ENCODE peak calls at places on chromosomes 4 and X, in nine cellular contexts. K, S, Q, O, H, J, V, Y and E are unnamed samples.

GRCh38 chr4:2744576-2745270 is 11.4 kb downstream of the TNIP2 start:
- DNase-seq in K (no peak), S (no peak), Q (no peak), O (no peak), H (no peak), J (no peak), V (no peak), Y (no peak), E (no peak)

GRCh38 chr4:124913237-124913636 is 200.7 kb upstream of the ANKRD50 start:
- DNase-seq in K (no peak), S (no peak), Q (no peak), O (no peak), H (no peak), J (no peak), V (no peak), Y (no peak), E (no peak)

GRCh38 chr4:153137168-153137567 is 67.1 kb upstream of the TRIM2 start:
- DNase-seq in K (peak; percentile 60), S (no peak), Q (peak; percentile 83), O (no peak), H (peak; percentile 20), J (peak; percentile 62), V (peak; percentile 46), Y (no peak), E (no peak)

GRCh38 chrX:19674041-19674769 is 158.9 kb upstream of the MAP3K15 start:
- DNase-seq in K (no peak), S (no peak), Q (no peak), O (no peak), H (no peak), J (no peak), V (no peak), Y (no peak), E (no peak)

GRCh38 chr4:46878641-46879040 is 30.4 kb downstream of the COX7B2 start:
- DNase-seq in K (no peak), S (no peak), Q (peak; percentile 16), O (no peak), H (no peak), J (no peak), V (no peak), Y (no peak), E (no peak)

GRCh38 chr4:99803702-99804101 is 12.9 kb upstream of the DAPP1 start:
- DNase-seq in K (no peak), S (no peak), Q (no peak), O (no peak), H (no peak), J (no peak), V (no peak), Y (no peak), E (no peak)

GRCh38 chrX:38941675-38942074 is 140.4 kb downstream of the MID1IP1 start:
- DNase-seq in K (no peak), S (no peak), Q (peak; percentile 6), O (no peak), H (no peak), J (no peak), V (no peak), Y (no peak), E (peak; percentile 30)

GRCh38 chrX:106168107-106168506 is at the start of gene PWWP3B:
- DNase-seq in K (no peak), S (no peak), Q (no peak), O (no peak), H (no peak), J (peak; percentile 61), V (no peak), Y (peak; percentile 85), E (no peak)

GRCh38 chr4:133498149-133498548 is 349.1 kb downstream of the PCDH10 start:
- DNase-seq in K (no peak), S (no peak), Q (no peak), O (no peak), H (no peak), J (no peak), V (no peak), Y (no peak), E (no peak)

GRCh38 chr4:7821245-7822165 is 118.2 kb downstream of the AFAP1 start:
- DNase-seq in K (no peak), S (no peak), Q (no peak), O (no peak), H (no peak), J (no peak), V (no peak), Y (no peak), E (no peak)

GRCh38 chr4:55031158-55031557 is 94.2 kb downstream of the KDR start:
- DNase-seq in K (peak; percentile 29), S (no peak), Q (no peak), O (no peak), H (no peak), J (no peak), V (no peak), Y (no peak), E (no peak)

GRCh38 chr4:37928896-37929537 is 31.2 kb upstream of the PTTG2 start:
- DNase-seq in K (no peak), S (no peak), Q (no peak), O (no peak), H (no peak), J (no peak), V (no peak), Y (no peak), E (no peak)

GRCh38 chr4:628821-629635 is 3.7 kb downstream of the PDE6B start:
- DNase-seq in K (no peak), S (no peak), Q (no peak), O (no peak), H (no peak), J (no peak), V (no peak), Y (no peak), E (no peak)

GRCh38 chrX:150348365-150348764 is 14.8 kb upstream of the MAMLD1 start:
- DNase-seq in K (no peak), S (no peak), Q (no peak), O (no peak), H (no peak), J (no peak), V (no peak), Y (no peak), E (no peak)

GRCh38 chrX:34058005-34058404 is 74.1 kb downstream of the FAM47A start:
- DNase-seq in K (no peak), S (no peak), Q (no peak), O (no peak), H (no peak), J (no peak), V (no peak), Y (no peak), E (no peak)

GRCh38 chr4:2964077-2964471 is 703 bp downstream of the GRK4 start:
- DNase-seq in K (no peak), S (no peak), Q (no peak), O (no peak), H (peak; percentile 28), J (no peak), V (no peak), Y (no peak), E (no peak)

GRCh38 chr4:149048451-149049143 is 606.4 kb upstream of the NR3C2 start:
- DNase-seq in K (no peak), S (no peak), Q (no peak), O (no peak), H (no peak), J (no peak), V (no peak), Y (no peak), E (no peak)

GRCh38 chrX:79556750-79557149 is 189.6 kb upstream of the ITM2A start:
- DNase-seq in K (no peak), S (no peak), Q (no peak), O (no peak), H (no peak), J (no peak), V (no peak), Y (no peak), E (no peak)

GRCh38 chr4:6332669-6333050 is 63.0 kb downstream of the WFS1 start:
- DNase-seq in K (no peak), S (no peak), Q (no peak), O (no peak), H (no peak), J (no peak), V (no peak), Y (no peak), E (no peak)
- TF ChIP-seq POLR2A in K (no peak), S (no peak), Q (no peak), O (no peak), H (no peak), J (no peak), V (no peak), Y (no peak), E (no peak)

DNA sequence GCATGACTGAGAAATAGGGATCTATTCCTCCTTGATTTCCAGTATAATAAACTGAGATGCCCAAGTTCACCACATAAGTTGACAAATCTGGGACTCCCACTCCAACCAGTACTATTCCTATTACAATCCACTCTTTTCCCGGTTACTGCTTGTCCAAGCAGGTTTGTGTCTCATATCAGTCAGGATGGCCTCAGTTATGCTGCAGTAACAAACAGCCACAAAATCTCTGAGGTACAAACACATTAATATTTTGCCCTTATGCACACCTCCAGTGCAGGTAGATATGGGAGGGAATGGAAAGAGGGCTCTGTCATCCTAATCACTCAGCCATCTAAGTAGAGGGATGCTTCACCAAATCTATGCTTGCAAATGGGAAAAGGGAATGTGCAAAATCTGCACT is 207.8 kb downstream of the RAB28 start:
- DNase-seq in K (no peak), S (no peak), Q (no peak), O (no peak), H (no peak), J (no peak), V (no peak), Y (no peak), E (no peak)
- TF ChIP-seq CTCF in K (no peak), S (no peak), Q (no peak), O (no peak), H (no peak), J (no peak), V (no peak), Y (no peak), E (no peak)

GRCh38 chr4:185915271-185915670 is 103.3 kb upstream of the SORBS2 start:
- DNase-seq in K (no peak), S (no peak), Q (no peak), O (no peak), H (no peak), J (no peak), V (no peak), Y (no peak), E (no peak)
- H3K4me3 ChIP-seq in K (no peak overlapping the region), S (no peak overlapping the region), Q (no peak overlapping the region), O (no peak overlapping the region), H (no peak overlapping the region), J (no peak overlapping the region), V (no peak overlapping the region), Y (no peak overlapping the region), E (no peak overlapping the region)

GRCh38 chrX:153932220-153932915 is 2.5 kb downstream of the NAA10 start:
- DNase-seq in K (no peak), S (no peak), Q (no peak), O (no peak), H (no peak), J (no peak), V (no peak), Y (no peak), E (no peak)

GRCh38 chrX:153933751-153934472 is 925 bp downstream of the NAA10 start:
- DNase-seq in K (no peak), S (no peak), Q (peak; percentile 56), O (no peak), H (no peak), J (no peak), V (no peak), Y (no peak), E (no peak)

GRCh38 chrX:153937056-153937455 is 2.2 kb upstream of the NAA10 start:
- DNase-seq in K (no peak), S (no peak), Q (no peak), O (no peak), H (no peak), J (no peak), V (no peak), Y (no peak), E (no peak)

GRCh38 chrX:153935326-153935851 is 552 bp upstream of the NAA10 start:
- DNase-seq in K (no peak), S (no peak), Q (no peak), O (no peak), H (no peak), J (no peak), V (no peak), Y (no peak), E (no peak)

GRCh38 chrX:153934473-153935325 is at the start of gene NAA10:
- DNase-seq in K (no peak), S (peak; percentile 66), Q (peak; percentile 63), O (peak; percentile 68), H (peak; percentile 62), J (peak; percentile 66), V (peak; percentile 63), Y (peak; percentile 72), E (peak; percentile 68)
- TF ChIP-seq POLR2A in K (no peak), S (peak; percentile 50), Q (peak; percentile 44), O (no peak), H (no peak), J (peak; percentile 55), V (no peak), Y (no peak), E (peak; percentile 76)